ENCODE peak calls at places on chromosomes 7 and 10, in five cellular contexts. One of them, this sample, is unnamed.

GRCh38 chr10:102118867-102119266 is 1.3 kb downstream of the LDB1 start:
- DNase-seq in glomerular endothelial cell: no peak
- DNase-seq in nucleus accumbens: no peak
- DNase-seq in CD4-positive, alpha-beta T cell: no peak
- DNase-seq in transverse colon: peak
- DNase-seq in this sample: no peak

GRCh38 chr7:157462840-157463239 is 126.0 kb downstream of the DNAJB6 start:
- DNase-seq in glomerular endothelial cell: no peak
- DNase-seq in nucleus accumbens: no peak
- DNase-seq in CD4-positive, alpha-beta T cell: no peak
- DNase-seq in transverse colon: no peak
- DNase-seq in this sample: no peak

GRCh38 chr10:119549247-119549999 is 6.9 kb upstream of the RGS10 start:
- DNase-seq in glomerular endothelial cell: no peak
- DNase-seq in nucleus accumbens: no peak
- DNase-seq in CD4-positive, alpha-beta T cell: no peak
- DNase-seq in transverse colon: no peak
- DNase-seq in this sample: no peak

GRCh38 chr10:119020627-119020946 is 8.9 kb upstream of the NANOS1 start:
- DNase-seq in glomerular endothelial cell: no peak
- DNase-seq in nucleus accumbens: no peak
- DNase-seq in CD4-positive, alpha-beta T cell: no peak
- DNase-seq in transverse colon: no peak
- DNase-seq in this sample: no peak

GRCh38 chr10:93115661-93116383 is 42.1 kb downstream of the CYP26A1 start:
- DNase-seq in glomerular endothelial cell: peak
- DNase-seq in nucleus accumbens: no peak
- DNase-seq in CD4-positive, alpha-beta T cell: peak
- DNase-seq in transverse colon: peak
- DNase-seq in this sample: peak

GRCh38 chr7:135980665-135981180 is 3.6 kb upstream of the MTPN start:
- DNase-seq in glomerular endothelial cell: peak
- DNase-seq in nucleus accumbens: no peak
- DNase-seq in CD4-positive, alpha-beta T cell: peak
- DNase-seq in transverse colon: peak
- DNase-seq in this sample: peak

GRCh38 chr7:140996-141395 is 51.4 kb upstream of the FAM20C start:
- DNase-seq in glomerular endothelial cell: no peak
- DNase-seq in nucleus accumbens: no peak
- DNase-seq in CD4-positive, alpha-beta T cell: no peak
- DNase-seq in transverse colon: no peak
- DNase-seq in this sample: no peak

GRCh38 chr10:110137142-110137545 is 70.3 kb upstream of the MXI1 start:
- DNase-seq in glomerular endothelial cell: peak
- DNase-seq in nucleus accumbens: no peak
- DNase-seq in CD4-positive, alpha-beta T cell: no peak
- DNase-seq in transverse colon: no peak
- DNase-seq in this sample: no peak

GRCh38 chr7:92020636-92021035 is 80.0 kb downstream of the AKAP9 start:
- DNase-seq in glomerular endothelial cell: no peak
- DNase-seq in nucleus accumbens: no peak
- DNase-seq in CD4-positive, alpha-beta T cell: no peak
- DNase-seq in transverse colon: no peak
- DNase-seq in this sample: no peak